ENCODE peak calls at places on chromosome 1, in four cellular contexts. W is activated effector memory CD4-positive, alpha-beta T cell treated with anti-CD3 and anti-CD28 coated beads, Interleukin-2, amount 50 U/mL, for 16 hours; T is epithelial cell of esophagus; J is stimulated activated CD8-positive, alpha-beta memory T cell treated with anti-CD3 and anti-CD28 coated beads, Interleukin-4, amount 100 ng/mL, for 4 hours. I is an unnamed sample.

GRCh38 chr1:211643324-211644212 is 31.9 kb downstream of the NEK2 start:
- DNase-seq in J (no peak), W (peak; percentile 63), T (peak; percentile 68), I (no peak)

GRCh38 chr1:220528049-220528678 is at the start of gene MARK1:
- DNase-seq in T (peak; percentile 71), J (no peak), W (no peak), I (peak; percentile 58)

GRCh38 chr1:150549496-150550221 is 451 bp downstream of the ADAMTSL4 start:
- DNase-seq in T (no peak), J (no peak), W (no peak), I (no peak)

GRCh38 chr1:161374373-161374772 is 6.7 kb upstream of the CFAP126 start:
- DNase-seq in T (no peak), W (no peak), J (no peak), I (no peak)

GRCh38 chr1:154328318-154329151 is 3.2 kb downstream of the ATP8B2 start:
- DNase-seq in W (peak; percentile 96), T (peak; percentile 75), J (peak; percentile 76), I (peak; percentile 73)

GRCh38 chr1:76862447-76862846 is 4.8 kb upstream of the ST6GALNAC5 start:
- DNase-seq in W (no peak), T (peak; percentile 49), J (no peak), I (no peak)

GRCh38 chr1:70142120-70142519 is 63.3 kb downstream of the LRRC40 start:
- DNase-seq in T (no peak), W (no peak), J (no peak), I (peak; percentile 17)

GRCh38 chr1:100928128-100928527 is 32.2 kb downstream of the SLC30A7 start:
- DNase-seq in T (no peak), J (no peak), W (no peak), I (no peak)

GRCh38 chr1:21668232-21669032 is 725 bp downstream of the RAP1GAP start:
- DNase-seq in J (no peak), T (no peak), W (peak; percentile 57), I (no peak)

GRCh38 chr1:60279798-60280197 is 206.2 kb upstream of the C1orf87 start:
- DNase-seq in J (no peak), W (no peak), T (no peak), I (no peak)

I was measured in globus pallidus.